ENCODE peak calls at places on chromosomes 12 and 14, in five cellular contexts. P is left colon; B is NCI-H1092 treated with DMSO at 0.1 percent for 48 hours; N is activated CD4-positive, alpha-beta T cell treated with anti-CD3 and anti-CD28 coated beads, Interleukin-2, amount 50 U/mL, for 24 hours; E is esophagus muscularis mucosa. M is an unnamed sample.

GRCh38 chr12:132406498-132407461 is 77.4 kb upstream of the GALNT9 start:
- DNase-seq in B (no peak), P (no peak), E (no peak), N (no peak), M (no peak)

GRCh38 chr12:43988838-43989560 is 153.1 kb downstream of the TMEM117 start:
- DNase-seq in N (no peak), B (no peak), P (no peak), E (no peak), M (no peak)

GRCh38 chr12:57452181-57452936 is 2.7 kb upstream of the INHBE start:
- DNase-seq in N (no peak), E (no peak), P (no peak), B (no peak), M (no peak)

GRCh38 chr12:54596526-54596946 is 8.1 kb upstream of the PPP1R1A start:
- DNase-seq in E (no peak), P (peak), N (peak), B (peak), M (no peak)

GRCh38 chr14:33589334-33589733 is 361.5 kb downstream of the EGLN3 start:
- DNase-seq in N (no peak), P (no peak), E (no peak), B (no peak), M (no peak)

GRCh38 chr14:106422066-106422465 is 895.7 kb downstream of the TMEM121 start:
- DNase-seq in P (no peak), N (no peak), B (no peak), E (no peak), M (no peak)

GRCh38 chr12:120944645-120945217 is 33.6 kb upstream of the HNF1A start:
- DNase-seq in B (peak), E (no peak), P (no peak), N (peak), M (peak)

GRCh38 chr12:80053048-80053790 is 46.1 kb upstream of the OTOGL start:
- DNase-seq in P (peak), N (no peak), E (peak), B (no peak), M (no peak)

GRCh38 chr12:101414533-101415119 is 7.1 kb upstream of the ARL1 start:
- DNase-seq in E (no peak), P (no peak), N (no peak), B (peak), M (no peak)

GRCh38 chr12:111368291-111368683 is 608 bp downstream of the PHETA1 start:
- DNase-seq in N (no peak), E (no peak), B (no peak), P (peak), M (no peak)

GRCh38 chr12:103588680-103589079 is 1.6 kb downstream of the STAB2 start:
- DNase-seq in B (no peak), N (no peak), P (no peak), E (no peak), M (no peak)

M was measured in activated naive CD4-positive, alpha-beta T cell.